ENCODE peak calls at places on chromosomes 12 and 14, in four cellular contexts. R is WTC11, S is HepG2, K is K562. O is an unnamed sample.

GRCh38 chr12:110906088-110906487 is 14.3 kb downstream of the MYL2 start:
- DNase-seq in R (no peak), K (no peak), S (no peak), O (no peak)

GRCh38 chr12:121423682-121424631 is 24.0 kb downstream of the RNF34 start:
- DNase-seq in S (no peak), R (no peak), K (no peak), O (no peak)

GRCh38 chr12:69240625-69240984 is 1.2 kb downstream of the CPSF6 start:
- DNase-seq in S (no peak), R (no peak), K (no peak), O (no peak)

GRCh38 chr14:55131782-55132181 is 2.7 kb downstream of the LGALS3 start:
- DNase-seq in K (no peak), S (no peak), R (no peak), O (no peak)

GRCh38 chr12:94618995-94619695 is 31.2 kb downstream of the TMCC3 start:
- DNase-seq in K (no peak), S (no peak), R (no peak), O (no peak)

GRCh38 chr12:79000501-79000900 is 135.9 kb downstream of the SYT1 start:
- DNase-seq in S (no peak), K (no peak), R (no peak), O (no peak)

GRCh38 chr12:71837356-71837755 is 2.2 kb upstream of the TBC1D15 start:
- DNase-seq in R (no peak), K (no peak), S (no peak), O (no peak)

GRCh38 chr12:19239616-19240234 is 110.2 kb downstream of the PLEKHA5 start:
- DNase-seq in K (no peak), S (no peak), R (no peak), O (no peak)

GRCh38 chr12:51868821-51869489 is 18.9 kb upstream of the ANKRD33 start:
- DNase-seq in K (peak), R (peak), S (no peak), O (no peak)

GRCh38 chr12:57726151-57726883 is 12.2 kb downstream of the AGAP2 start:
- DNase-seq in R (peak), S (peak), K (peak), O (peak)

GRCh38 chr12:49260165-49260564 is 4.7 kb upstream of the TUBA1C start:
- DNase-seq in R (no peak), K (no peak), S (no peak), O (no peak)

GRCh38 chr14:97120204-97121120 is 323.3 kb downstream of the VRK1 start:
- DNase-seq in K (no peak), S (no peak), R (no peak), O (no peak)

GRCh38 chr12:46299846-46300245 is 31.0 kb upstream of the SLC38A1 start:
- DNase-seq in K (no peak), R (no peak), S (no peak), O (no peak)

GRCh38 chr12:25241171-25242020 is 9.3 kb downstream of the KRAS start:
- DNase-seq in K (peak), R (no peak), S (peak), O (peak)
- TF ChIP-seq ELF4 in K (no peak), R (no peak), S (no peak), O (no peak)

GRCh38 chr14:50353126-50353525 is 41.0 kb downstream of the DMAC2L start:
- DNase-seq in K (no peak), R (no peak), S (no peak), O (no peak)
- TF ChIP-seq ELF4 in K (no peak), R (no peak), S (no peak), O (no peak)

DNA sequence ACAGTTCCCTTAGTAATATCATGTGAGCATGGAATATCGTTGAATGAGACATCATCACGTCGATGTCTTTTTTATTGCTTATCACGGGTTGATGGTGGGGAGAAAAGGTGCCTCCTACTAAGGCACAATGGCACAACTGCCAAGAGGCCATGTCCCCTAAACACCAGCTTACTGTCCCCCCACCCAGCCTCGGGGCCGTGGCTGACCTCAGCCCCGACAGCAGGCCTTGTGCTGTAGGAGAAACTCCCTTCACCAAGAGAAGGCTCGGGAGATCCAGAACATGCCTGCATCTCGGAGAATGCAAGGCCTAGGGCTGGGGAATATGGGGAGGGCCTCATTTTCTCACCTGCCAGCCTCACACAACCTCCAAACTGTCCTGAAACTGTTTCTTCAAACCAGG is 22.8 kb downstream of the ZFP36L1 start:
- DNase-seq in R (no peak), S (no peak), K (no peak), O (no peak)
- TF ChIP-seq ELF4 in R (no peak), S (no peak), K (no peak), O (no peak)

GRCh38 chr14:76550534-76550933 is 174.6 kb downstream of the ESRRB start:
- DNase-seq in K (no peak), S (no peak), R (no peak), O (no peak)
- TF ChIP-seq ELF4 in K (no peak), S (no peak), R (no peak), O (no peak)

DNA sequence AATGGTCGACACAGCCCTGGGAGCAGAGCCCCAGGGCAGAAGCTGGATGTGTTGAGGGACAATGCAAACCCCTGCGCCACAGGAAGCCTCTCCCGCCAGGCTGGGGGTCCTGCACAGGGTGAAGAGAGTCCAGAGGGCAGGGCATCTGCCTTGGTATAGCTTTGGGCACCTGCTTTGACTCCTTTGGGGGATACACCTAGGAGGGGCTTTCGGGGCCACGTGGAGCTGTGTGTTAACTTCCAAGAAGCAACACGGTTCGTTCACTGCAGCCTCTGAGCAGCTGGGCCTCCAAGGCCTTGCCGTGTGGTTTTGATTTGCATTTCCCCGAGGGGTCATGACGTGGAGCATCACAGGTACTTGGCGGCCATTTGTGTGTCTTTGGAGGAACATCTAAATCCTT is 5.8 kb upstream of the PUS1 start:
- DNase-seq in R (no peak), K (no peak), S (no peak), O (no peak)
- TF ChIP-seq ELF4 in R (no peak), K (no peak), S (no peak), O (no peak)

O was measured in HEK293T.